ENCODE peak calls at places on chromosomes 5 and 9, in six cellular contexts. M, A, B, I, Z and U are unnamed samples.

GRCh38 chr9:87699835-87700234 is 26.1 kb upstream of the CTSL start:
- DNase-seq in M (no peak), A (no peak), B (no peak), I (no peak), Z (no peak), U (no peak)

GRCh38 chr5:81785311-81785710 is 34.4 kb upstream of the SSBP2 start:
- DNase-seq in M (no peak), A (no peak), B (no peak), I (no peak), Z (no peak), U (no peak)

GRCh38 chr9:12790026-12790425 is 15.2 kb downstream of the LURAP1L start:
- DNase-seq in M (no peak), A (no peak), B (no peak), I (no peak), Z (no peak), U (no peak)

GRCh38 chr5:11494340-11494739 is 409.9 kb downstream of the CTNND2 start:
- DNase-seq in M (no peak), A (no peak), B (no peak), I (no peak), Z (no peak), U (no peak)

GRCh38 chr5:54671111-54671531 is 153.6 kb downstream of the SNX18 start:
- DNase-seq in M (no peak), A (no peak), B (no peak), I (no peak), Z (no peak), U (no peak)

GRCh38 chr9:98117984-98118639 is 910 bp downstream of the TRIM14 start:
- DNase-seq in M (no peak), A (peak), B (no peak), I (peak), Z (peak), U (no peak)

GRCh38 chr9:120916573-120916972 is 10.0 kb downstream of the TRAF1 start:
- DNase-seq in M (no peak), A (no peak), B (peak), I (no peak), Z (no peak), U (peak)

GRCh38 chr9:14098102-14098501 is 215.8 kb downstream of the NFIB start:
- DNase-seq in M (no peak), A (no peak), B (no peak), I (no peak), Z (no peak), U (no peak)

GRCh38 chr5:57346336-57346735 is 136.3 kb downstream of the ACTBL2 start:
- DNase-seq in M (no peak), A (no peak), B (no peak), I (no peak), Z (no peak), U (no peak)

GRCh38 chr9:135906291-135907005 is 898 bp downstream of the CAMSAP1 start:
- DNase-seq in M (no peak), A (no peak), B (no peak), I (no peak), Z (no peak), U (no peak)

GRCh38 chr5:122942164-122942914 is 94.2 kb downstream of the PPIC start:
- DNase-seq in M (no peak), A (peak), B (no peak), I (no peak), Z (no peak), U (no peak)

GRCh38 chr9:135343136-135343535 is 136.4 kb upstream of the PPP1R26 start:
- DNase-seq in M (no peak), A (no peak), B (no peak), I (no peak), Z (no peak), U (no peak)

GRCh38 chr9:135214054-135214640 is 126.7 kb downstream of the OLFM1 start:
- DNase-seq in M (no peak), A (no peak), B (no peak), I (no peak), Z (no peak), U (no peak)

GRCh38 chr5:14953075-14953474 is 81.5 kb upstream of the ANKH start:
- DNase-seq in M (no peak), A (no peak), B (no peak), I (no peak), Z (no peak), U (no peak)

GRCh38 chr5:27708579-27708978 is 670.2 kb upstream of the CDH9 start:
- DNase-seq in M (no peak), A (no peak), B (no peak), I (no peak), Z (no peak), U (no peak)

GRCh38 chr9:105954517-105954916 is 260.2 kb downstream of the TMEM38B start:
- DNase-seq in M (no peak), A (no peak), B (no peak), I (no peak), Z (no peak), U (no peak)